ENCODE peak calls at places on chromosomes 6 and 20, in four cellular contexts. J, A, I and K are unnamed samples. For H3K27me3 and H3K36me3, the result is how much of the 10 kb centered on the place peaks cover.

GRCh38 chr6:145732788-145733187 is 2.5 kb downstream of the EPM2A start:
- DNase-seq in J (no peak), A (no peak), I (no peak), K (no peak)

GRCh38 chr6:54431466-54431865 is 123.2 kb downstream of the TINAG start:
- DNase-seq in J (no peak), A (no peak), I (no peak), K (no peak)

GRCh38 chr6:109512271-109512817 is 29.3 kb upstream of the ZBTB24 start:
- DNase-seq in J (no peak), A (no peak), I (no peak), K (no peak)

GRCh38 chr20:41308726-41309413 is 8.7 kb downstream of the ZHX3 start:
- DNase-seq in J (no peak), A (no peak), I (no peak), K (no peak)

GRCh38 chr6:155177369-155177961 is 86.3 kb upstream of the CLDN20 start:
- DNase-seq in J (peak), A (no peak), I (no peak), K (no peak)

GRCh38 chr20:19920388-19921138 is 96.6 kb upstream of the NAA20 start:
- DNase-seq in J (no peak), A (no peak), I (no peak), K (no peak)

GRCh38 chr6:41713161-41713649 is 22.2 kb downstream of the TFEB start:
- DNase-seq in J (no peak), A (peak), I (no peak), K (no peak)

GRCh38 chr20:63782051-63782471 is 42.5 kb downstream of the SLC2A4RG start:
- DNase-seq in J (no peak), A (no peak), I (no peak), K (no peak)

GRCh38 chr20:24937579-24937978 is 11.5 kb upstream of the CST7 start:
- DNase-seq in J (no peak), A (peak), I (no peak), K (peak)

GRCh38 chr6:101666256-101666655 is 272.7 kb downstream of the GRIK2 start:
- DNase-seq in J (no peak), A (no peak), I (no peak), K (no peak)

GRCh38 chr20:407953-408842 is at the start of gene RBCK1:
- DNase-seq in J (peak), A (peak), I (peak), K (peak)

GRCh38 chr6:166949533-166950442 is 6.6 kb downstream of the RNASET2 start:
- DNase-seq in J (no peak), A (no peak), I (no peak), K (peak)

GRCh38 chr6:119467478-119468081 is 118.0 kb upstream of the MAN1A1 start:
- DNase-seq in J (no peak), A (no peak), I (no peak), K (no peak)

GRCh38 chr20:20743511-20744169 is 31.2 kb upstream of the RALGAPA2 start:
- DNase-seq in J (no peak), A (peak), I (no peak), K (peak)

GRCh38 chr6:42978793-42979522 is at the start of gene PEX6:
- DNase-seq in J (peak), A (peak), I (peak), K (peak)

GRCh38 chr20:22576273-22576672 is 8.1 kb downstream of the FOXA2 start:
- DNase-seq in J (no peak), A (no peak), I (no peak), K (no peak)

GRCh38 chr6:7431241-7431593 is 41.6 kb downstream of the RIOK1 start:
- DNase-seq in J (no peak), A (no peak), I (no peak), K (no peak)

GRCh38 chr6:99608059-99608885 is 1.6 kb downstream of the PRDM13 start:
- DNase-seq in J (no peak), A (no peak), I (no peak), K (no peak)

GRCh38 chr6:99608886-99609482 is 2.4 kb downstream of the PRDM13 start:
- DNase-seq in J (no peak), A (no peak), I (no peak), K (no peak)

GRCh38 chr6:99607416-99608036 is 893 bp downstream of the PRDM13 start:
- DNase-seq in J (no peak), A (no peak), I (no peak), K (no peak)

GRCh38 chr6:99611148-99611547 is 4.5 kb downstream of the PRDM13 start:
- DNase-seq in J (no peak), A (no peak), I (no peak), K (no peak)

GRCh38 chr6:99609839-99610489 is 3.3 kb downstream of the PRDM13 start:
- DNase-seq in J (no peak), A (no peak), I (no peak), K (no peak)
- H3K27me3 ChIP-seq in J (half or more), A (half or more), I (half or more), K (half or more)

DNA sequence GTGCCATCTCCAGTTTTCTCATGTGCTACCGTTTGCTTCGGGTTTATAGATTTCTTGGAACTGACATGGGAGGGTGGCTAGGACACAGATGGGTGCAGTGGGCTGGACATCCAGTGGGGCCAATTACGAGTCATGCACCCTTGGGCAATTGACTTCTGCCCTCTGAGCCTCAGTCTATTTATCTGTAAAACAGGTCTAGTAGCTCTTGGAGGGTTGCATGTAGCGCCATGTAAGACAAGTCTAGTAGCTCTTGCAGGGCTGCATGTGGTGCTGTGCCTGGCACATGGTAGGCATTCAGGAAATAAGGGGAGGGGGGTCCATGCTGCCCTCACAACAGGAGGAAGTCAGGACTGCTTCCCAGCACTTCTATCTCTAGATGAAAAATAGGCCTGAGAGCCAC is 15.3 kb downstream of the PMEPA1 start:
- DNase-seq in J (no peak), A (no peak), I (no peak), K (no peak)
- H3K36me3 ChIP-seq in J (under half), A (under half), I (under half), K (under half)

GRCh38 chr6:106102967-106103727 is 17.0 kb downstream of the PRDM1 start:
- DNase-seq in J (no peak), A (no peak), I (peak), K (no peak)
- TF ChIP-seq POLR2AphosphoS5 in J (no peak), A (no peak), I (no peak), K (no peak)

GRCh38 chr6:36722879-36723278 is 25.3 kb downstream of the RAB44 start:
- DNase-seq in J (no peak), A (no peak), I (no peak), K (peak)
- H3K27me3 ChIP-seq in J (under half), A (under half), I (under half), K (under half)

DNA sequence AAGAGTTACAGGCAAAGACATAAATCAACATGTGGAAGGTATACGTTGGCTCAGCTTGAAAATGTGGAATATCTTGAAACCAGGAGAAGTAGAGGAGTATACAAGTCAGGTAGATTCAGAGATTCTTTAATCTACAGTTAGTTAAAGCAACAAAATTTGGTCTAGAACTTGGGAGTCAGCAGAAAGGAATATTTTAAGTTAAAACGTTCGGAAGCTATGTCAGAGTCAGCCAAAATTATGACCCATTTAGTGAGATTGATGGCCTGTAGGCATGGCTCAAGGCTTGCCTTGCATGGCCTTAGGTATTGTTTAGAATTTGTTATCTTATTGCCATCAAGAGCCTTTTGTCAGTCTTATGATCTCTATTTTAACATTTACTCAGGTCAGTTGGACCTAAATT is 94.1 kb upstream of the TMEM181 start:
- DNase-seq in J (no peak), A (no peak), I (no peak), K (no peak)
- H3K36me3 ChIP-seq in J (under half), A (under half), I (half or more), K (under half)

GRCh38 chr6:33286946-33287914 is 1.8 kb downstream of the WDR46 start:
- DNase-seq in J (no peak), A (no peak), I (no peak), K (no peak)

GRCh38 chr6:33290459-33290858 is 1.1 kb downstream of the PFDN6 start:
- DNase-seq in J (no peak), A (no peak), I (no peak), K (no peak)

GRCh38 chr6:33288141-33288941 is 698 bp downstream of the WDR46 start:
- DNase-seq in J (peak), A (no peak), I (no peak), K (no peak)

GRCh38 chr6:33288942-33289783 is at the start of the genes PFDN6 and WDR46:
- DNase-seq in J (peak), A (peak), I (peak), K (peak)

DNA sequence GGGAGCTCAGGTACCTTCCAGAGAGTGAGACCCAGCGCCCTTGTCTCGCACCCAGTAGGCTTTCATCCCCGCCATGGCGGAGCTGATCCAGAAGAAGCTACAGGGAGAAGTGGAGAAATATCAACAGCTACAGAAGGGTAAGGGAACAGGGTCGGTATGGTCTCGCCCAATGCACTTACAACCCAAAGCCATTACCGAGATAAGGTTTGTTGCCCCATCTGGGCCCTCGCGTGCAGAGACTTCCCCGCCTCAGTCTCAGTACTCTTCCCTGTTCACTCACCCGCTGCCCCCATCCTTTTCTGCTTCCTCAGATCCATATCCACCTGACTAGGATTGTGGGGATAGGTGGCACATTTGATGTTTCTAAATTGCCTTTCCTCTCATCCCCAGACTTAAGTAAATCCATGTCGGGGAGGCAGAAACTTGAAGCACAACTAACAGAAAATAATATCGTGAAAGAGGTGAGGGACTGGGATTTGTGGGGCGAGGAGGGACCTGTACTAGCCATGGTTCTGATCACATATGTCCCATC is 449 bp downstream of the PFDN6 start:
- DNase-seq in J (peak), A (no peak), I (no peak), K (no peak)
- TF ChIP-seq POLR2AphosphoS5 in J (no peak), A (no peak), I (no peak), K (peak)

GRCh38 chr20:47667531-47668312 is 117.6 kb downstream of the SULF2 start:
- DNase-seq in J (no peak), A (no peak), I (no peak), K (no peak)

GRCh38 chr20:47665221-47665991 is 119.9 kb downstream of the SULF2 start:
- DNase-seq in J (no peak), A (no peak), I (no peak), K (no peak)

GRCh38 chr20:47668313-47669156 is 116.7 kb downstream of the SULF2 start:
- DNase-seq in J (no peak), A (no peak), I (no peak), K (peak)

GRCh38 chr20:47666304-47666703 is 119.0 kb downstream of the SULF2 start:
- DNase-seq in J (no peak), A (no peak), I (no peak), K (no peak)

DNA sequence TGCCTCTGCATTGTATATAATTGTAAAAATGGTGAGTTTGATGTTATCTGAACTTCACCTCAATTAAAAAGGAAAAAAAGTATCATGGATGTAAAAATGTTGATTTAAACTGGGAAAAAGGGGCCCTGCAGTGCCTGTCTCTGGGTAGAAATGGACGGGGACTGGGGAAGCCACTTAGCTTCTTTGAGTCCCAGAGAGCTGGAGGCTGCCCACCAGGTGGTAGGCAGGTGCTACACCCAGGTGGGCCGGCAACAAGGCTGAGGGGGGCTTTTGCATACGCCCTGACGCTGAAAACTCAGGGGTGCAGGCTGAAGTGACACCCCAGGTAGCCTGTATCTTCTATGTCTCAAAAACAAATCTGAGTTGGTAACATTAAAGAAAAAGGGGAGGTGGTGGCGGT is 118.2 kb downstream of the SULF2 start:
- DNase-seq in J (no peak), A (no peak), I (no peak), K (no peak)
- H3K27me3 ChIP-seq in J (under half), A (under half), I (under half), K (under half)

GRCh38 chr6:52509281-52510212 is 67.3 kb downstream of the TRAM2 start:
- DNase-seq in J (no peak), A (no peak), I (no peak), K (no peak)

GRCh38 chr6:52505726-52506501 is 70.9 kb downstream of the TRAM2 start:
- DNase-seq in J (peak), A (no peak), I (no peak), K (no peak)

GRCh38 chr6:52506502-52506875 is 70.4 kb downstream of the TRAM2 start:
- DNase-seq in J (no peak), A (no peak), I (no peak), K (no peak)

GRCh38 chr6:52508261-52508739 is 68.6 kb downstream of the TRAM2 start:
- DNase-seq in J (no peak), A (no peak), I (no peak), K (no peak)

DNA sequence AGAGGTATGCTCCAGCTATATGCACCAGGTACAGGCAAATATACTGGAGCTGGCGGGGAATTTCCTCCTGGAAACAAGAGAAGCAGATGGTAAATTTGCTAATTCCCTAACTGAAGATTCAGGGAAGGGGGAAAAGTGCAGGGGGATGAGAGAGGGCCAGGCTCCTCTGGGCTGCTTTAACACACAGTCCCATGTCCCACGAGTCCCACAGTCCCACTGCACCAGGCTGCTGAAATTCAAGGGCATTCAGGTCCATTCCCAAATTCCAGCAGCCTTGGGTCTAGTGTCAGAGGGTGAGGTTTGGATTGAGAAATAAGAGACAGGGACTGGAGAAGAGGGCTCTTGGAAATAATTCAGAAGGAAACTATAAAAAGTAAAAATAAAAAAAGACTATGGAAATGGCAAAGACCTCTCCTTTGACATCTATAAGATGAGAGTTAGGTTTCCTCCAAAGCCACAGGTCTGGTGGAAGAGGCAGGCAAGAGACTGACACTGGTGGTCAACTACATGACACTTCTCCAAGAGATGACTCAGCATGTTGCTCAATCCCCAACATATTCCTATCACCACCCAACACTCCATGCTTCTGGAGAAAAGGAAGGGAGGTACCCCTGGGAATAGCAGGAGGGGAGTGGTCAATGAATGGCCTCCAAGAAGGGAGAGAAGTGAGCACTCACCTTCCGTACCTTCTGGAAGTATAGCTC is 69.2 kb downstream of the TRAM2 start:
- DNase-seq in J (no peak), A (no peak), I (no peak), K (no peak)
- H3K36me3 ChIP-seq in J (half or more), A (under half), I (half or more), K (under half)

GRCh38 chr20:35238746-35239145 is 12.3 kb downstream of the MMP24 start:
- DNase-seq in J (no peak), A (no peak), I (no peak), K (no peak)

GRCh38 chr20:35237486-35237885 is 11.0 kb downstream of the MMP24 start:
- DNase-seq in J (no peak), A (no peak), I (no peak), K (no peak)

GRCh38 chr20:35238170-35238569 is 11.7 kb downstream of the MMP24 start:
- DNase-seq in J (no peak), A (no peak), I (no peak), K (no peak)

GRCh38 chr20:35232575-35232974 is 6.1 kb downstream of the MMP24 start:
- DNase-seq in J (no peak), A (no peak), I (no peak), K (no peak)

DNA sequence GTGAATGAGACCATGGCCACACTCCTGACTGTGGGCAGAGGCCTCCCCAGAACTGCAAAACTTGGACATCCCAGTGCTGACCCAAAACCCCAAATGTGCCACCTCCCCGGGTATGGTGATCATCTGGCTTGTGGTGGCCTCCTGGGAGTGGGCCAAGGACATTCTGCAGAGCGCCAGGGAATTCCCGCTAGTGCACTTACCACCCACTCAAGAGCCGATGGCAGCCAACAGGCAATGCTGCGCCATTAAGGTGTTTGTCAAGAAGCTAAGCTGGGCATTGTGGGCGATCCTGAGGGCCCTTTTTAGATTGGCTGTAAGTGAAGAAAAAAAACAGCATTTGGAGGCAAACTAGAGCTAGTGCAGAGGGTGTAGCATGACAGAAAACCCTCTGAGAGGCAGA is 9.4 kb downstream of the MMP24 start:
- DNase-seq in J (no peak), A (no peak), I (no peak), K (no peak)
- TF ChIP-seq POLR2AphosphoS5 in J (no peak), A (no peak), I (no peak), K (no peak)

GRCh38 chr20:44034451-44034850 is 119.8 kb downstream of the TOX2 start:
- DNase-seq in J (no peak), A (no peak), I (no peak), K (peak)
- H3K27me3 ChIP-seq in J (under half), A (under half), I (under half), K (under half)